ENCODE peak calls at places on chromosome 22, in ten cellular contexts. B is body of pancreas, D is uterus, G is adrenal gland, A is HCT116, M is sigmoid colon, J is IMR-90, C is spleen, R is tibial nerve, L is endothelial cell of umbilical vein. S is an unnamed sample.

GRCh38 chr22:39343259-39344045 is 6.3 kb upstream of the SYNGR1 start:
- DNase-seq in L (peak; percentile 53), R (no peak), G (peak; percentile 55), B (peak; percentile 84), D (peak; percentile 32), C (no peak), A (peak; percentile 36), M (no peak), J (peak; percentile 58), S (peak; percentile 75)

GRCh38 chr22:39512026-39512425 is 8.3 kb upstream of the ATF4 start:
- DNase-seq in C (no peak), M (peak; percentile 56), D (no peak), B (no peak), J (no peak), G (no peak), A (no peak), L (no peak), R (no peak), S (no peak)

GRCh38 chr22:29799217-29799680 is 32.1 kb downstream of the UQCR10 start:
- DNase-seq in B (peak; percentile 83), M (peak; percentile 94), R (peak; percentile 55), C (peak; percentile 90), A (peak; percentile 58), D (peak; percentile 91), G (peak; percentile 82), J (peak; percentile 94), L (peak; percentile 88), S (peak; percentile 95)

GRCh38 chr22:43734370-43735005 is 77.6 kb downstream of the EFCAB6 start:
- DNase-seq in C (no peak), L (no peak), J (no peak), D (no peak), G (no peak), B (no peak), R (no peak), A (no peak), M (no peak), S (no peak)

GRCh38 chr22:20803696-20804324 is 29.9 kb downstream of the SERPIND1 start:
- DNase-seq in L (peak; percentile 27), G (no peak), A (peak; percentile 3), D (no peak), B (peak; percentile 38), R (no peak), C (peak; percentile 76), J (peak; percentile 44), M (no peak), S (peak; percentile 40)

GRCh38 chr22:40107756-40108437 is 69.8 kb upstream of the TNRC6B start:
- DNase-seq in D (peak; percentile 18), C (no peak), A (no peak), G (no peak), M (no peak), L (no peak), B (peak; percentile 50), R (no peak), J (peak; percentile 12), S (peak; percentile 33)

GRCh38 chr22:46734830-46735453 is 3.1 kb downstream of the CERK start:
- DNase-seq in J (no peak), M (no peak), B (peak; percentile 49), R (no peak), A (no peak), G (no peak), L (peak; percentile 79), C (peak; percentile 93), D (no peak), S (peak; percentile 56)

GRCh38 chr22:38694049-38694448 is 6.7 kb downstream of the JOSD1 start:
- DNase-seq in C (no peak), J (no peak), G (no peak), R (no peak), L (peak; percentile 77), M (no peak), D (no peak), B (no peak), A (no peak), S (no peak)

GRCh38 chr22:40040927-40041326 is 46.2 kb downstream of the FAM83F start:
- DNase-seq in R (peak; percentile 51), A (no peak), D (peak; percentile 55), M (peak; percentile 80), B (peak; percentile 37), J (no peak), L (peak; percentile 95), G (peak; percentile 42), C (no peak), S (no peak)

GRCh38 chr22:17972385-17973181 is 51.8 kb downstream of the MICAL3 start:
- DNase-seq in C (peak; percentile 67), G (peak; percentile 48), A (no peak), M (no peak), B (peak; percentile 47), R (no peak), D (no peak), L (peak; percentile 63), J (peak; percentile 85), S (no peak)

DNA sequence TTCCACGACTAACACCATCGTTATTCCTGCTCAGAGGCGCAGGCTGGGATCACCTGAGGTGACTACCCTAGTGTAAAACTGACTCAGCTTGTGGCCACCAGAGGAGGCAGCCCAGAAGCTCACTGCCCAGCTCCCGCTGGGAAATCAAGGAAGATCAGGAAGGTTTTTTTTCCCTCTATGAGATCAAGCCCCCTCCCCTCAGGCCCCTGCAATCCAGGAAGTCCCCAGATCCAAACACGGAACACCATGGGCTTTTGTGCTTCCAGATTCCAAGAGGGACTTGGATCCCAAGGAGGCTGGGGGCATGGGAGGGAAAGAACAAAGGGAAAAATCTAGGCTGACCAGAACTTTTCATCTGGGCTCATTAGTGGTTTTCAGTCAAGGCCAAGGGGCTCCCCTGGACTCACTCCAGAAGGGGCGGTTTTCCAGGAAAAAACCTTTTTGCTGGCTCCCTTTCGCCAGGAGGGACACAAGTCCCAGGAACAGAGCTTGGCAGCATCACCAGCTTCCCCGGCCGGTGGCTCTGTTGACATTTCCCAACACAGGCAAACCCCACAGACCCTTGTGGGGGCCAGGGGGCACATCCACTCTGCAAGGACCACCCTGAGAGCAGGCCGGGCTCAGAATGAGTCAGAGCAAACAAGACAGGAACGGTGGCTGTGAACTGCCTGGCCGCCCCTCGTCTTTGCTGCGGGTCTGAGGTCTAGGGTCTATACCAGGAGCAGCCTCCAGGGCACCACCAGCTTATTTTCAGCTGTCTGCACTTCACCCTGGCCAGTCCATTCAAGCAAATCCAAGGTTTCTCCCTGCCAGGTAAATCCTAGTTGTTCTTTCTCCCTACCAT is 36.8 kb downstream of the MYH9 start:
- DNase-seq in A (no peak), B (peak; percentile 68), M (no peak), J (peak; percentile 75), R (no peak), C (no peak), L (peak; percentile 56), G (no peak), D (no peak), S (no peak)
- TF ChIP-seq POLR2A in A (no peak), B (no peak), M (no peak), J (no peak), R (no peak), C (no peak), L (no peak), G (no peak), D (no peak), S (no peak)

DNA sequence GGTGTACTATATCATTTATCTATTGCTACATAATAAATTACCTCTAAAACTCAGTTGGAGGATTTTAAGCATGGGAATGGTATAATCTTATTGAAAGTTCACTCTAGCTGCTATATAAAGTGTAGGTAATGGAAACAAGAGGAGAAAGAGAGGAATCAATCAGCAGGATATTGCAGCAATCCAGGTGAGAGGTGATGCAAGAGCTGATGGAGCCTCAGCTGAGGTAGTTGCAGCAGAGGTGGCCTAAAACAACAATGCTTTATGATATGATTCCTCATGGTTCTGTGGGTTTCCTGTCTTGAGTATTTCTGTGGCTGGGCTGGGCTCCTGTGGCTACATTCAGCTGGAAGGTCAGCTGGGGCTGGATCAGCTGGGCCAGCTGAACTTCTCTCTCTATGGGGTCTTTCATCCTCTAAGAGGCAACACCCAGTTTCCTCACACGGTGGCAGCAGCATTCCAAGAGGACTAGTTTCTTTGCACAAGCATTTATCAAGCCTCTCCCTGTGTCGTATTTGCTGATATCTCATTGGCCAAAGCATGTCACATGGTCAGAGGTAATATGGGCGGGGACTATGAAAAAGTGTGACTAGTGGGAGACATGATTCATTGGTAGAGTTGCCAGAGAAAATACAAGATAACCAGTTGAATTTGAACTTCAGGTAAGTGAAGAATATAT is 135.4 kb upstream of the LARGE1 start:
- DNase-seq in J (no peak), M (no peak), R (no peak), C (no peak), D (no peak), A (no peak), G (no peak), L (no peak), B (peak; percentile 7), S (peak; percentile 28)
- TF ChIP-seq CTCF in J (no peak), M (no peak), R (no peak), C (no peak), D (no peak), A (no peak), G (no peak), L (no peak), B (no peak), S (peak; percentile 47)

DNA sequence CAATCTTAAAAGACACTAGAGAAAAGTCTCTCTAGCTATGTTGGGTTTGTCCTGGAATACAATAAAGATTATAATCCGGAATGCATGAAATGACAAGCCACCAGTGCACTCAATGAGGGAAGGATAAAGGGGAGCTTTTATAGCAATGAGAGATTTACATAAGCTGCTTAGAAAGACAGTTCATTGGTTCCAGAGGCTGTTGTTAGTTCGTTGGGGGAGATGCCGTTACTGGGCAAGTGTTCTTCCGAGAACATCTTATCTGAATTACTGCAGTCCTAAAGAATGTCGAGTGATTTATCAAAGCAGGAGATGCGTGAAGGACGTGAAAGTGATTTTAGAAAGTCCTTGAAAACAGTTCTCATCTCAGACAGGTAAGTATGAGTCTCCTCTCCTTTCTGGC is 33.6 kb downstream of the SYN3 start:
- DNase-seq in G (no peak), M (no peak), A (no peak), C (no peak), R (no peak), B (no peak), D (no peak), L (no peak), J (no peak), S (no peak)
- H3K27me3 ChIP-seq in G (no peaks in the 10 kb centered on the region), M (no peaks in the 10 kb centered on the region), A (peaks cover 25% of the 10 kb centered on the region), C (no peaks in the 10 kb centered on the region), R (peaks cover 2% of the 10 kb centered on the region), B (no peaks in the 10 kb centered on the region), D (no peaks in the 10 kb centered on the region), L (no peaks in the 10 kb centered on the region), J (peaks cover 3% of the 10 kb centered on the region), S (no peaks in the 10 kb centered on the region)

GRCh38 chr22:19132693-19133400 is 1.7 kb downstream of the TSSK2 start:
- DNase-seq in B (no peak), A (no peak), G (no peak), D (no peak), L (no peak), J (no peak), M (no peak), C (no peak), R (no peak), S (no peak)

GRCh38 chr22:19134874-19135273 is 3.8 kb downstream of the TSSK2 start:
- DNase-seq in M (no peak), R (no peak), J (no peak), L (no peak), B (no peak), G (no peak), C (peak; percentile 59), D (no peak), A (no peak), S (no peak)

GRCh38 chr22:19134176-19134831 is 3.2 kb downstream of the TSSK2 start:
- DNase-seq in C (peak; percentile 67), B (no peak), R (no peak), G (no peak), J (no peak), A (no peak), D (no peak), M (no peak), L (no peak), S (no peak)

GRCh38 chr22:19132153-19132552 is 1.0 kb downstream of the TSSK2 start:
- DNase-seq in J (no peak), L (no peak), A (no peak), G (no peak), C (no peak), R (no peak), D (no peak), M (no peak), B (no peak), S (no peak)

GRCh38 chr22:19133561-19133960 is 2.5 kb downstream of the TSSK2 start:
- DNase-seq in B (no peak), R (no peak), M (no peak), J (no peak), A (no peak), C (peak; percentile 55), D (no peak), G (no peak), L (no peak), S (no peak)
- TF ChIP-seq POLR2A in B (no peak), R (no peak), M (no peak), J (no peak), A (no peak), C (no peak), D (no peak), G (no peak), L (no peak), S (no peak)

S was measured in stomach.